ENCODE peak calls at places on chromosome 3, in eight cellular contexts. T, J, Y, I, D, V, B and U are unnamed samples.

GRCh38 chr3:64295594-64295993 is 70.3 kb upstream of the PRICKLE2 start:
- DNase-seq in T (no peak), J (no peak), Y (no peak), I (no peak), D (no peak), V (no peak), B (no peak), U (no peak)

GRCh38 chr3:138364356-138365252 is 16.2 kb downstream of the MRAS start:
- DNase-seq in T (no peak), J (no peak), Y (no peak), I (no peak), D (peak), V (no peak), B (no peak), U (no peak)

GRCh38 chr3:107704477-107704876 is 181.7 kb downstream of the BBX start:
- DNase-seq in T (no peak), J (no peak), Y (no peak), I (no peak), D (no peak), V (no peak), B (no peak), U (no peak)

GRCh38 chr3:73552700-73553099 is 72.0 kb downstream of the PDZRN3 start:
- DNase-seq in T (no peak), J (no peak), Y (no peak), I (no peak), D (no peak), V (no peak), B (no peak), U (no peak)

GRCh38 chr3:19074257-19074938 is 73.9 kb upstream of the KCNH8 start:
- DNase-seq in T (no peak), J (no peak), Y (no peak), I (no peak), D (no peak), V (no peak), B (peak), U (no peak)

GRCh38 chr3:66830301-66830700 is 167.8 kb upstream of the KBTBD8 start:
- DNase-seq in T (no peak), J (no peak), Y (no peak), I (no peak), D (no peak), V (no peak), B (no peak), U (no peak)

GRCh38 chr3:106345353-106346027 is 476.7 kb upstream of the CBLB start:
- DNase-seq in T (no peak), J (no peak), Y (no peak), I (peak), D (no peak), V (no peak), B (no peak), U (no peak)

GRCh38 chr3:68088216-68088615 is 433.8 kb upstream of the SUCLG2 start:
- DNase-seq in T (no peak), J (no peak), Y (no peak), I (no peak), D (no peak), V (no peak), B (no peak), U (no peak)

GRCh38 chr3:47343471-47343971 is 37.3 kb upstream of the PTPN23 start:
- DNase-seq in T (no peak), J (no peak), Y (no peak), I (no peak), D (no peak), V (no peak), B (no peak), U (no peak)

GRCh38 chr3:105916767-105917166 is 48.0 kb upstream of the CBLB start:
- DNase-seq in T (no peak), J (no peak), Y (no peak), I (no peak), D (no peak), V (no peak), B (no peak), U (no peak)

GRCh38 chr3:194142156-194142910 is 6.4 kb downstream of the HES1 start:
- DNase-seq in T (no peak), J (peak), Y (no peak), I (no peak), D (peak), V (peak), B (no peak), U (no peak)

GRCh38 chr3:106880206-106880605 is 497.0 kb upstream of the CCDC54 start:
- DNase-seq in T (no peak), J (no peak), Y (no peak), I (no peak), D (no peak), V (no peak), B (no peak), U (no peak)

GRCh38 chr3:147384210-147385058 is 21.9 kb downstream of the ZIC4 start:
- DNase-seq in T (no peak), J (no peak), Y (no peak), I (no peak), D (no peak), V (no peak), B (peak), U (no peak)

GRCh38 chr3:147380996-147381376 is 25.4 kb downstream of the ZIC4 start:
- DNase-seq in T (no peak), J (no peak), Y (no peak), I (no peak), D (no peak), V (no peak), B (no peak), U (no peak)

GRCh38 chr3:147381610-147382009 is 24.7 kb downstream of the ZIC4 start:
- DNase-seq in T (no peak), J (no peak), Y (no peak), I (no peak), D (no peak), V (no peak), B (no peak), U (no peak)

GRCh38 chr3:147385059-147386012 is 21.0 kb downstream of the ZIC4 start:
- DNase-seq in T (no peak), J (no peak), Y (no peak), I (no peak), D (no peak), V (no peak), B (no peak), U (no peak)

GRCh38 chr3:147383617-147384016 is 22.7 kb downstream of the ZIC4 start:
- DNase-seq in T (no peak), J (no peak), Y (no peak), I (no peak), D (no peak), V (no peak), B (peak), U (no peak)
- TF ChIP-seq CTCF in T (no peak), J (no peak), Y (no peak), I (peak), D (no peak), V (no peak), B (no peak), U (no peak)

GRCh38 chr3:125679258-125679657 is 84.0 kb upstream of the OSBPL11 start:
- DNase-seq in T (no peak), J (no peak), Y (no peak), I (no peak), D (no peak), V (no peak), B (no peak), U (no peak)
- TF ChIP-seq CTCF in T (no peak), J (no peak), Y (no peak), I (no peak), D (no peak), V (peak), B (no peak), U (no peak)

DNA sequence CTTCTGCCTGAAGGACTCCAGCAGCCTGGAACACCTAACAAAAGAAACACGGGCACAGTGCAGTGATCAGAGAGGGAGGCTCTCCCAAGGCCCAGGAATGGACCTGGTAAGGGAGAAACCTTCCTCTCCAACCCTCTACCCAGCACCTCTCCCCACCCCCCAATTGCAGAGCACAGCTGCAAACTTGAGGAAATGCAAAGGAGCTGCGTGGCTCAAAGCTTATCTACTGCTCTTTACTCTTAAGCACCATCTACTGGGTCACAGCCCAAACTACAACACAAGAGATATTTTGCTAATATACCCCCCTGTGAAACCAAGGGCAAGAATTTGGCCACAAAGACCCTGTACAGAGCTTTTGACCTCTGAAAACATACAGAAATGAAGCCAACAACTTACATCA is 328.3 kb downstream of the OXSM start:
- DNase-seq in T (no peak), J (no peak), Y (no peak), I (no peak), D (no peak), V (peak), B (peak), U (no peak)
- TF ChIP-seq CTCF in T (peak), J (no peak), Y (peak), I (no peak), D (peak), V (no peak), B (peak), U (peak)

GRCh38 chr3:109071349-109072142 is 46.4 kb downstream of the MORC1 start:
- DNase-seq in T (peak), J (no peak), Y (no peak), I (no peak), D (no peak), V (peak), B (no peak), U (no peak)
- TF ChIP-seq CTCF in T (no peak), J (no peak), Y (no peak), I (no peak), D (no peak), V (peak), B (no peak), U (no peak)